ENCODE peak calls at places on chromosome 12, in four cellular contexts. M, F, S and Z are unnamed samples.

GRCh38 chr12:116361404-116362223 is 84.1 kb upstream of the MED13L start:
- DNase-seq in S (no peak), F (no peak), M (no peak), Z (no peak)

GRCh38 chr12:68036642-68037041 is 47.4 kb downstream of the IFNG-AS1 start:
- DNase-seq in S (no peak), F (no peak), M (no peak), Z (no peak)

GRCh38 chr12:62484234-62484633 is 17.6 kb downstream of the MON2 start:
- DNase-seq in F (no peak), M (no peak), S (no peak), Z (no peak)

GRCh38 chr12:57433370-57433769 is 1.2 kb upstream of the INHBC start:
- DNase-seq in F (no peak), S (no peak), M (peak; percentile 3), Z (no peak)

GRCh38 chr12:464484-465267 is 4.9 kb downstream of the B4GALNT3 start:
- DNase-seq in F (no peak), M (peak; percentile 71), S (no peak), Z (no peak)

GRCh38 chr12:51270847-51271518 is 768 bp upstream of the SMAGP start:
- DNase-seq in S (peak; percentile 80), F (peak; percentile 68), M (no peak), Z (no peak)

GRCh38 chr12:28555729-28556128 is 365.5 kb downstream of the CCDC91 start:
- DNase-seq in S (no peak), M (no peak), F (no peak), Z (no peak)

GRCh38 chr12:104480826-104481457 is 24.2 kb downstream of the CHST11 start:
- DNase-seq in S (no peak), F (peak; percentile 90), M (peak; percentile 44), Z (no peak)

GRCh38 chr12:113070117-113070906 is 13.8 kb downstream of the DTX1 start:
- DNase-seq in M (no peak), S (no peak), F (no peak), Z (no peak)

GRCh38 chr12:2265461-2266167 is 212.8 kb downstream of the CACNA1C start:
- DNase-seq in M (no peak), F (peak; percentile 72), S (no peak), Z (no peak)

GRCh38 chr12:95164656-95165055 is 52.6 kb downstream of the FGD6 start:
- DNase-seq in M (no peak), F (no peak), S (no peak), Z (no peak)

GRCh38 chr12:11580125-11580751 is 69.2 kb upstream of the ETV6 start:
- DNase-seq in M (peak; percentile 32), F (peak; percentile 39), S (no peak), Z (no peak)

GRCh38 chr12:108637631-108638030 is 3.9 kb upstream of the SELPLG start:
- DNase-seq in M (no peak), S (no peak), F (no peak), Z (no peak)

GRCh38 chr12:3354586-3354985 is 136.4 kb upstream of the PRMT8 start:
- DNase-seq in S (no peak), M (peak; percentile 13), F (no peak), Z (no peak)

GRCh38 chr12:20483776-20484175 is 115.4 kb downstream of the PDE3A start:
- DNase-seq in S (no peak), M (no peak), F (peak; percentile 53), Z (no peak)

GRCh38 chr12:123151679-123152454 is 977 bp upstream of the PITPNM2 start:
- DNase-seq in F (no peak), S (no peak), M (no peak), Z (no peak)
- H3K27me3 ChIP-seq in F (no peaks in the 10 kb centered on the region), S (no peaks in the 10 kb centered on the region), M (no peaks in the 10 kb centered on the region), Z (no peaks in the 10 kb centered on the region)

GRCh38 chr12:23221066-23221465 is 596.1 kb downstream of the ETNK1 start:
- DNase-seq in S (no peak), F (no peak), M (no peak), Z (peak; percentile 60)
- H3K27me3 ChIP-seq in S (no peaks in the 10 kb centered on the region), F (no peaks in the 10 kb centered on the region), M (peaks cover 11% of the 10 kb centered on the region), Z (no peaks in the 10 kb centered on the region)

DNA sequence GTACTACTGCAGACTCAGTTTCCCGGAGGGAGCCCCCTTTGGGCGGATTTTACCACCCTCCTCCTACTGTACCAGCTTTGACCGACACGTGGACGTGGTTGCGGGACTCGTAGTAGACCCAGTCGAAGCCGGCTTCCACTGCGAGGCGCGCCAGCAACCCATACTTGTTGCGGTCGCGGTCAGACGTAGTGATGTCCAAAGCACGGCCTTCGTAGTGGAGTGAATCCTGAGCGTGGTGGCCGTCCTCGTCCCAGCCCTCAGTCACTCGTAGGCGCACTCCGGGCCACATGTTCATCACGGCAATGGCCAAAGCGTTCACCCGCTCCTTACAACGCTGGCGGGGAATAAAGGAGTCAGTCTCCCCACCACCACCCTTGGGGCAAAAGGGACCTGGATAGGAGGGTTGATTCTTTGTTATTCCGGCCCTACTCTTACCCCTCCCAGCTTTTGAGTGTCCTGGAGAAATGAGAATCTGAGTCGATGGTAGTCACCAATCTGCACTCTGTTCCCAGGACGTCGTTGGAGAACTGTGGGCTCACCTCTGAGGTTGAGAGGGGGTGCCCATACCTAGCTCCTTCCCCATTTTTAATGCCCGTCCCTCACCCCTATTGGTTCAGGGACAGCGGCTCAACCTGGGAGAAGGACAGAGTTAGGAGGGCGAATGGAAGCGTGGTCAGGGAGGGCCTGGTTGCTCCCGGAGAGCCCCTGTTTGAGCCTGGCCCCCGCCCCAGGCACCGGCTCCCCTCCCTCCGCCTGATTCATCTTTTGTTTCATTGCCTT is 3.4 kb downstream of the DHH start:
- DNase-seq in M (no peak), S (no peak), F (no peak), Z (no peak)
- H3K27me3 ChIP-seq in M (peaks cover 61% of the 10 kb centered on the region), S (peaks cover 17% of the 10 kb centered on the region), F (peaks cover 12% of the 10 kb centered on the region), Z (peaks cover 66% of the 10 kb centered on the region)

DNA sequence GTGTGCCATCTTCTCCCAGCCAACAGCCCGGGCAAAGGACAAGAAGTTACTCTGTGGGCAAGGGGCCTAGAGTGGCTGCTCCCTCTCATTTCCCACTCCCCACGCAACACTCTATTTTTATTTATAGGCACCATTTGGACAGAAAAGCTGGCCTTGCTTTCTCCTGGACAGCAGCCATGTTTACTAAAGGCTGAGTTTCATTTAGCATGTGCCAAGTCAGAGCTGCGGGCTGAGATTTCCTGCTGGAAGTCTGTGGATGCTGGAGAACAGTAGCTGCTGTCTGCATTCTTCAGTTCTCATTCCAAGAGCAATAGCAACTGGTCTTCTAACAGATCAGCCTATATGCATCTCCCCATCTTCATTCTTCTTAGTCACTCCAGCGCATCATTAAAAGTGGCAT is 8.3 kb downstream of the COL2A1 start:
- DNase-seq in S (no peak), F (peak; percentile 22), M (peak; percentile 65), Z (no peak)
- H3K27me3 ChIP-seq in S (no peaks in the 10 kb centered on the region), F (peaks cover 4% of the 10 kb centered on the region), M (peaks cover 10% of the 10 kb centered on the region), Z (peaks cover 48% of the 10 kb centered on the region)

DNA sequence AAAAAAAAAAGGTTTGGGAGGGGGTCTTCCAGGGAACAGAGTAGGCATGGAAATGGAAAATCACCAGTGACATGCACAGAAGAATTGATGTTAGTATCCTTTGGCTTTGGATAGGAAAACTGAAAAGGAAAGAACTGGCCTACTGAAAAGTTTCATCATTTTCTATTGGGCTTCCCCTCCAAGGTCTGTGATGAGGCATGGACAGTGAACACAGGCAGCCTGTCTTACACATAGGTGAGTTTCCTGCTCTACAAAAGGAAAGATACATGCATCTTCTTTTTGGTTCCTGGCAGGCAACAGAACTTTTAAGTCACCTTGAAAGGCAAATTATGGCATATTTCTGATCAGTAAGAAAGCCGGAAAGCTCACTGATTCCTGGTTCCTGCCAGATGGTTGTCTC is 5.8 kb downstream of the BMAL2 start:
- DNase-seq in S (no peak), F (no peak), M (no peak), Z (no peak)
- H3K27me3 ChIP-seq in S (no peaks in the 10 kb centered on the region), F (no peaks in the 10 kb centered on the region), M (no peaks in the 10 kb centered on the region), Z (peaks cover 24% of the 10 kb centered on the region)